ENCODE peak calls at places on chromosomes 5 and 9, in seven cellular contexts. E is SK-N-SH, Y is mucosa of descending colon, D is glutamatergic neuron, K is HFFc6, P is pancreas, T is dorsolateral prefrontal cortex. U is an unnamed sample.

GRCh38 chr5:126122942-126123341 is 300.3 kb upstream of the GRAMD2B start:
- DNase-seq in E (no peak), Y (no peak), D (no peak), K (no peak), P (no peak), T (no peak), U (no peak)

GRCh38 chr9:134544388-134545212 is 97.0 kb upstream of the COL5A1 start:
- DNase-seq in E (no peak), Y (peak), D (no peak), K (peak), P (no peak), T (no peak), U (peak)

GRCh38 chr9:6575324-6575758 is 70.2 kb downstream of the GLDC start:
- DNase-seq in E (no peak), Y (no peak), D (no peak), K (no peak), P (no peak), T (no peak), U (no peak)

GRCh38 chr5:100762995-100763394 is 140.1 kb downstream of the ST8SIA4 start:
- DNase-seq in E (no peak), Y (no peak), D (no peak), K (no peak), P (no peak), T (no peak), U (no peak)

GRCh38 chr5:179733764-179734126 is 1.1 kb downstream of the MAML1 start:
- DNase-seq in E (no peak), Y (no peak), D (no peak), K (peak), P (no peak), T (no peak), U (no peak)

GRCh38 chr5:151911011-151911410 is 13.6 kb downstream of the GLRA1 start:
- DNase-seq in E (no peak), Y (no peak), D (no peak), K (no peak), P (no peak), T (no peak), U (no peak)

GRCh38 chr9:111974092-111974681 is 77.6 kb downstream of the UGCG start:
- DNase-seq in E (no peak), Y (peak), D (no peak), K (peak), P (peak), T (no peak), U (no peak)

GRCh38 chr5:67206381-67207328 is 10.1 kb upstream of the CD180 start:
- DNase-seq in E (no peak), Y (peak), D (no peak), K (peak), P (no peak), T (no peak), U (no peak)

GRCh38 chr5:91283326-91283725 is 99.8 kb downstream of the ARRDC3 start:
- DNase-seq in E (no peak), Y (no peak), D (no peak), K (no peak), P (no peak), T (no peak), U (no peak)

GRCh38 chr5:54383225-54383624 is 72.3 kb upstream of the HSPB3 start:
- DNase-seq in E (no peak), Y (no peak), D (no peak), K (no peak), P (no peak), T (no peak), U (no peak)

DNA sequence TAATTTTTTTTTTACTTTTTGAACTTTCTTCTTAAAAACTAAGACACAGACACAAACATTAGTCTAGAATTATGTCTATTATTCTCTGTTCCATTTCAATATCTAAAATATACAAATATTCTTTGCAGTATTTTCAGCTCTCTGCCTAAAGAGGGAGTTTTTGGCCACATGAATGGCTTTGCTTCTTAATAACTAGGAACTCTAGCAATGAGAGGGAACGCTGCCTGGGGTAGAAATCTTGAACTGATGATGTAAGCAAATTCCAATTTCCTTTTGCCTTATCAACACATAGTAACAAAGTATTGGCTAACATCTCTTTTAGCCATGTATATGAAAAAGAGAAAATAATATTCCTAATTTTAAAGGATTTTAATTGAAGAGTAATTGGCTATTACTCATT is 51.9 kb downstream of the SLC25A46 start:
- DNase-seq in E (peak), Y (no peak), D (no peak), K (peak), P (no peak), T (no peak), U (no peak)
- TF ChIP-seq CTCF in E (peak), Y (no peak), D (no peak), K (peak), P (no peak), T (no peak), U (no peak)

DNA sequence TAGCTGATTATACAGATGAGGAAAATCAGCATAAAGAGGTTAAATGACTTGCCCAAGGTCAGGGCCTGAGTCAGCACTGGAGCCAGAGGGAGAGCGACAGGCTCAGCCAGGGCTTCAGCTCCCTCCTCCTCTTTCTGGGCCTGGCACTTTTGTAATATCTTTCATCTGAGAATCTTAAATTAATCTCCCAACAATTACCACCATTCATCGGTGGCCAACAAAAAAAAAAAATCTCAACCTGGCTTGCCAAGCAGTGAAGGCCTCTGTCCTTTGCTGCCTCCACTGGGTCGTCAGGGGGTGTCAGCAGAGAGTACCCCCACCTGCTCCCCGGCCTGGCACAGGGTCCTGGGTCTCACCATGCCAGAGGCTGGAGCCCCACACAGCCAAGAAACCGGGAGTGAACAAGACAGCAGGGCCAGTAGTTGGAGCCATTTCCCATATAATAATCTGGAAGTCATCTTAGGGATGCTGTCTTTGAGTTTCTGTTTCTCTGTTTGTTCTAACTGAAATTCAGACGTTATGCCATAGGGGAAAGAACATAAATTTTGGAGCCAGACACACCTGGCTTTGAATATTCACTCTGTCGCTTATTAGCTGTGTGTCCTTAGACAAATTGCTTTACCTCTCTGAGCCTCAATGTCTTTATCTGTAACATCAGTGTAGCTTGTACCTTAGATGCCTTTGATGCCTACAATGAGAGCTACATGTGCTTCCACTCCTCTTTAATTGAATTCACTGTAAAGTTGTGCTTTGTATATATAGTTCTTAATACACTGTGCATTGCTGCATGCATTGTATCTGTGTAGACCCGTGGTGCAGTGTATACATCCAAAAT is 299.9 kb upstream of the MSX2 start:
- DNase-seq in E (peak), Y (no peak), D (no peak), K (no peak), P (no peak), T (peak), U (no peak)
- TF ChIP-seq CTCF in E (peak), Y (no peak), D (no peak), K (no peak), P (no peak), T (peak), U (no peak)

DNA sequence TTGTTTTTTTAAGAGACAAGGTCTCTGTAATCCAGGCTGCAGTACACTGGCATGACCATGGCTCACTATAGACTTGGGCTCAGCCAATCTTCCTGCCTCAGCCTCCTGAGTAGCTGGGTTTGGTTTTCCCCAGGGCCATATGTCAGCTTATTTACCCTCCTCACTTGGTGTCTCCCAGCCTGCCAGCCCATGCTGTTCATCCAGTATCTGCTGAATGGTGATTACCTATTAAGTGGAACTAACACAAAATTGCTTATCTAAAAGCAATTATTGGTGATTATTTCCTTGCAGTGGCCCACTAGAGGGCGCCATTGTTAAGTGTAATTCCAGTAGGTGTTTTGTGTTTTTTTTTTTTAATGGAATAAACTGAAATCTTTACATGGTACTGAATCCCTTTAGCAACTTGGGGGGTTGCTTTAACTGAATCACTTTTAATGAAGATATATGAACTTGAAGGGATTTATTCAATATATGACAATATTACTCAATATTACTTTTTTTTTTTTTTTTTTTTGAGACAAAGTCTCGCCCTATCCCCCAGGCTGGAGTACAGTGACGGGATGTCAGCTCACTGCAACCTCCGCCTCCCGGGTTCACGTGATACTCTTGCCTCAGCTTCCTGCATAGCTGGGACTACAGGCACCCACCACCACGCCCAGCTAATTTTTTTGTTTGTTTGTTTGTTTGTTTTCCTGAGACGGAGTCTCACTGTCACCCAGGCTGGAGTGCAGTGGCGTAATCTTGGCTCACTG is 13.8 kb downstream of the EXOSC2 start:
- DNase-seq in E (peak), Y (peak), D (peak), K (peak), P (peak), T (no peak), U (peak)
- TF ChIP-seq CTCF in E (peak), Y (peak), D (peak), K (peak), P (peak), T (peak), U (peak)

GRCh38 chr9:90097237-90097636 is 492.4 kb downstream of the GADD45G start:
- DNase-seq in E (no peak), Y (no peak), D (no peak), K (no peak), P (no peak), T (no peak), U (no peak)

GRCh38 chr9:90098456-90098855 is 493.6 kb downstream of the GADD45G start:
- DNase-seq in E (no peak), Y (no peak), D (peak), K (no peak), P (no peak), T (no peak), U (no peak)

GRCh38 chr9:90102292-90102901 is 497.6 kb downstream of the GADD45G start:
- DNase-seq in E (peak), Y (peak), D (peak), K (no peak), P (peak), T (peak), U (peak)

GRCh38 chr9:90100014-90100413 is 495.2 kb downstream of the GADD45G start:
- DNase-seq in E (no peak), Y (no peak), D (no peak), K (no peak), P (no peak), T (no peak), U (no peak)

GRCh38 chr9:90099262-90099982 is 494.6 kb downstream of the GADD45G start:
- DNase-seq in E (peak), Y (peak), D (no peak), K (no peak), P (no peak), T (no peak), U (no peak)
- TF ChIP-seq CTCF in E (peak), Y (no peak), D (peak), K (no peak), P (peak), T (peak), U (peak)

DNA sequence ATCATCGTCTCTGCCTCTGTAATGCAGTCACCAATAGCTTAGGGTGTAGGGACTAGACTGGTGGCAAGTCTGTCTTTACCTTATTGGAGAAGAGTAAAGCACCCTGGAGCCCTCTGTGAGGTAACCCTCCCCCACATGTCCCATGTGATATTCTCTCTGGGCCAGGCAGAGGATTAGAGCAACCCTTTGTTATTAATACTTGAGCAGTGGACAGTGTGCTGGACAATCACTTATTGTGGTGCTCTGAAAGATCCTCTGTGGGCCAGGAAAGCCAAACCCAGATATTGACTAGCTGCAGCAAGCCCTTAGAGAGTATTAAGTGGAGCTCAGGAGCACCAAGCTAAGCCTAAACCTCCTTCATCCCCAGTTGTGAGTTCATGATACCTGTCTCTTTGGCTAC is 139.7 kb upstream of the RUSC2 start:
- DNase-seq in E (no peak), Y (no peak), D (no peak), K (no peak), P (no peak), T (no peak), U (no peak)
- TF ChIP-seq CTCF in E (no peak), Y (no peak), D (no peak), K (no peak), P (no peak), T (peak), U (no peak)

DNA sequence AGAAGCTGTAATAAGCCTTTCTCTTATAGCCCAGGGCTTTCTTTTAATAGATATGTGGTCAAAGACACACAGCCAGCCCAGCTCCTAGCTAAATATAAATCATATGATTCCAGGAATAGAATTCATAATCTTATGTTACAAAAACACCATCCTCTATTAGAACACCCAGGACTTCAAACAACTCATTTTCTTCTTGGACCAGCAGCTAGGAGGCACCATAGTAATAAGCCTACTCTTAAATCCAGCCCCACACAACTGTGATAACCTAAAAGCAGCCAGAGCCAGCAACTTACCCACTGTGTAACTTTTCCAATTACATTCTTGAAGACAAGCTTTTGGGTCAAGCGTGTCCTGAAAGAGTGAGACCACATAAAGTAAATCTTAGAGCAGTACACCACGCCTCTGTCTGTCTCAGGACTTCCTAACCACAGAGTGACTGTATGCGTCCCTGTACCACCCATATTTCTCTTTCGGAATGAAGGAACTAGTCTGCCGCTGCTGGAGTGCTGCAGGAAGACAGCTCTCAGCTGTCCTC is 223.8 kb downstream of the TLE1 start:
- DNase-seq in E (no peak), Y (no peak), D (no peak), K (no peak), P (no peak), T (no peak), U (no peak)
- TF ChIP-seq CTCF in E (no peak), Y (no peak), D (no peak), K (peak), P (no peak), T (no peak), U (no peak)

GRCh38 chr5:159774476-159775031 is 141.7 kb upstream of the ADRA1B start:
- DNase-seq in E (no peak), Y (no peak), D (no peak), K (no peak), P (no peak), T (no peak), U (no peak)
- TF ChIP-seq CTCF in E (no peak), Y (no peak), D (no peak), K (no peak), P (no peak), T (no peak), U (no peak)

DNA sequence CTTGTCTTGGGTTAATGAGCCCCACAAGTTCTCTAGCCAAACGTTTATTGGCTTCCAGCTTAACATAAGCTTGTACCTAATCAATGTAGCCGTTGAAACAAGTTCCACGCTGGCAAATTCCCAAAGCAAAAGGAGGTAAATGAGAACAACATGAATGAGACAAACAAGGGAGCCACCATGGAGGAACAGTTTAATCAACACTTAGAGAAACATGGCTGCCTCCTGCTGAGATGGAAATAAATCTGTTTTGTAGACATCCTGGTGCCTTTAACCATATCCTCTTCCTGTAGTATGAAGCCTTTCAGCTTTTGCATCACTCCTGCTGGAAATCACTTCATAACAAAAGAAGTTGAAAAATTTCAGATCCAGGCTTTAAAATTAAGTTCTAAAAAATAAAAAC is 166.6 kb upstream of the NFIB start:
- DNase-seq in E (no peak), Y (no peak), D (no peak), K (no peak), P (no peak), T (no peak), U (no peak)
- TF ChIP-seq CTCF in E (no peak), Y (no peak), D (no peak), K (no peak), P (no peak), T (no peak), U (no peak)

DNA sequence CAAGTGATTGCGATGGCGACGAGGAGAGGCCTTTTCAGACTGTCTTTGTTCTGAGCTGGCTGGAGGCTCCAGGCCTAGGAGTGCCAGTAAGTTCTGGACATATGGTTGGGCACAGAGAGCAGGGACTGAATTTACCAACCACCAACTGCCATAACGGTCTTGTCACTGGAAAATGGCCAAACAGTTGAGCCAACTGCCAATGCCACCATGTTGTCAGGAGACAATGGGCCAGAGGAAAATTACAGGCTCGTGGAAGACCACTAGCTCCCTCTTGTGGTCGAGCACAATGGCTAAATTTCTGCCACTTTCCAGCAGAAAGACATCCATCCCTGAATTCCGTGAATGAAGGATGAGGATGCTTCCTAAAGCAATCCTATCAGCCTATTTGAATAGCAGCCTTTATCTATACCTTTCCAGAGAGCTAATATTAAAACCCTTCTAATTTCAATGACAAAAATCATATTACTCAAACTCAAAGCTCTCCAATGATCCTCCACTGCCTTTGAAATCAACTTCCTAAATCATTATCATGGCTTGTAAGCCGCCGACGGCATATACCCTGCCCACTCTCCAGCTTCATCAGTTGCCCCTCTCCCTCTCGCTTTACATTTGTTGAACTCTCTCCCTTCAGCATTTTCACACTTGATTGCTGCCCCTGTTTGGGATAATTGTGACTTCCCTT is 66.9 kb upstream of the GLIS3 start:
- DNase-seq in E (peak), Y (peak), D (peak), K (peak), P (no peak), T (peak), U (peak)
- TF ChIP-seq CTCF in E (peak), Y (peak), D (peak), K (peak), P (peak), T (peak), U (peak)

GRCh38 chr9:100445161-100445902 is 18.4 kb downstream of the MSANTD3 start:
- DNase-seq in E (no peak), Y (no peak), D (no peak), K (no peak), P (no peak), T (no peak), U (no peak)
- TF ChIP-seq CTCF in E (peak), Y (no peak), D (no peak), K (no peak), P (no peak), T (peak), U (no peak)

U was measured in neural crest cell.